ENCODE peak calls at places on chromosome 5, in six cellular contexts. P is fibroblast of lung, X is tibial artery, D is tibial nerve, E is heart right ventricle, L is prostate gland. S is an unnamed sample.

GRCh38 chr5:38926121-38926520 is 80.3 kb downstream of the OSMR start:
- DNase-seq in P (peak; percentile 69), X (no peak), D (no peak), E (no peak), L (no peak), S (no peak)

GRCh38 chr5:133825631-133826289 is 142.7 kb downstream of the C5orf15 start:
- DNase-seq in P (no peak), X (no peak), D (no peak), E (no peak), L (no peak), S (no peak)

GRCh38 chr5:154309805-154310204 is 119.3 kb downstream of the GALNT10 start:
- DNase-seq in P (peak; percentile 76), X (no peak), D (no peak), E (no peak), L (no peak), S (no peak)

GRCh38 chr5:113760486-113760885 is 247.0 kb downstream of the YTHDC2 start:
- DNase-seq in P (peak; percentile 57), X (no peak), D (no peak), E (no peak), L (no peak), S (no peak)

GRCh38 chr5:125673359-125673950 is 749.8 kb upstream of the GRAMD2B start:
- DNase-seq in P (no peak), X (no peak), D (no peak), E (no peak), L (no peak), S (no peak)

GRCh38 chr5:134468921-134469400 is 56.5 kb upstream of the JADE2 start:
- DNase-seq in P (no peak), X (no peak), D (no peak), E (no peak), L (no peak), S (no peak)

GRCh38 chr5:106376522-106376921 is 1294.2 kb downstream of the EFNA5 start:
- DNase-seq in P (peak; percentile 88), X (no peak), D (no peak), E (no peak), L (no peak), S (no peak)

GRCh38 chr5:146656638-146657037 is 140.6 kb upstream of the GPR151 start:
- DNase-seq in P (no peak), X (no peak), D (no peak), E (no peak), L (no peak), S (no peak)

GRCh38 chr5:179866241-179867078 is 7.8 kb upstream of the MRNIP start:
- DNase-seq in P (no peak), X (no peak), D (no peak), E (no peak), L (no peak), S (no peak)

GRCh38 chr5:65871182-65871581 is 55.2 kb upstream of the ERBIN start:
- DNase-seq in P (peak; percentile 88), X (no peak), D (no peak), E (no peak), L (no peak), S (no peak)

GRCh38 chr5:92560698-92561361 is 1020.2 kb downstream of the NR2F1-AS1 start:
- DNase-seq in P (peak; percentile 93), X (no peak), D (no peak), E (no peak), L (no peak), S (no peak)

GRCh38 chr5:71832812-71833456 is 113.9 kb downstream of the CARTPT start:
- DNase-seq in P (no peak), X (no peak), D (no peak), E (no peak), L (no peak), S (no peak)

GRCh38 chr5:143713331-143714032 is 98.5 kb upstream of the HMHB1 start:
- DNase-seq in P (peak; percentile 48), X (no peak), D (no peak), E (no peak), L (no peak), S (no peak)

GRCh38 chr5:173452506-173452905 is 124.3 kb upstream of the STC2 start:
- DNase-seq in P (no peak), X (no peak), D (no peak), E (no peak), L (no peak), S (no peak)

GRCh38 chr5:173452098-173452497 is 123.9 kb upstream of the STC2 start:
- DNase-seq in P (peak; percentile 25), X (peak; percentile 43), D (no peak), E (peak; percentile 64), L (no peak), S (no peak)

GRCh38 chr5:173451651-173452050 is 123.4 kb upstream of the STC2 start:
- DNase-seq in P (no peak), X (no peak), D (no peak), E (no peak), L (no peak), S (no peak)

GRCh38 chr5:173454381-173454763 is 126.2 kb upstream of the STC2 start:
- DNase-seq in P (peak; percentile 68), X (no peak), D (no peak), E (no peak), L (no peak), S (no peak)

GRCh38 chr5:173453167-173453566 is 125.0 kb upstream of the STC2 start:
- DNase-seq in P (no peak), X (no peak), D (no peak), E (no peak), L (no peak), S (no peak)
- H3K27ac ChIP-seq in P (peak overlapping the region; percentile 97), X (no peak overlapping the region), D (no peak overlapping the region), E (peak overlapping the region; percentile 58), L (no peak overlapping the region), S (no peak overlapping the region)

GRCh38 chr5:158952951-158953350 is 146.8 kb downstream of the EBF1 start:
- DNase-seq in P (no peak), X (no peak), D (no peak), E (no peak), L (no peak), S (no peak)

GRCh38 chr5:158951461-158951860 is 148.3 kb downstream of the EBF1 start:
- DNase-seq in P (no peak), X (no peak), D (no peak), E (no peak), L (no peak), S (no peak)

GRCh38 chr5:158955636-158956035 is 144.1 kb downstream of the EBF1 start:
- DNase-seq in P (no peak), X (no peak), D (no peak), E (no peak), L (no peak), S (no peak)

GRCh38 chr5:158951951-158952545 is 147.7 kb downstream of the EBF1 start:
- DNase-seq in P (no peak), X (no peak), D (no peak), E (no peak), L (no peak), S (no peak)

DNA sequence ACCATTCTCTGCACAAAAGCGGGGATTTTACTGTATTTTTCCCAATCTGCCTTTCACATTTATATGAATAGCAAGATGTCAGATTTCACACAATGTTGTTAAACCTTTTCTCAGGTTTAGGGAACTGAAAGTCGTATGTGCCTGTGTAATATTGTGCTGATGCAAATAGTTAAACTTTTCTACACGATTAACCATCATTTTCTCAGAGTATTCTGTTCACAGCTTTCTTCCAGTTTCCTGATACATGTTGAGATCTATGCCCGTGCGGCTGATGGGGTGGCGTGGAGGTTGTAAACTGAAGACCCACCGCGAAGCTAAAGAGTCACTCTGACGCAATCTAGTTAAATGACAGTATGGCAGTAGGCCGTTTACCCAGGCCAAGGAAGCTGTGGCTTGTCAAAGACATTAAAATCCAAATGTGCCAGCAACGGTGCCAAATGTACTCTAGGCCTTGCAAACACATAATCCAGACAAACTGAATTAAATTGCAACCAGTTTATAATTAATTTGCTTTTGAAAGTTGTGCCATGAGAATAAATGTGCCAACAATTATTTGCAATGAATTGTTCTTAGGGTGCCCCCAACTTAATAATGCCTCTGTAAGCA is 145.7 kb downstream of the EBF1 start:
- DNase-seq in P (no peak), X (no peak), D (no peak), E (no peak), L (no peak), S (no peak)
- TF ChIP-seq CTCF in P (no peak), X (no peak), D (no peak), E (no peak), L (no peak), S (no peak)

DNA sequence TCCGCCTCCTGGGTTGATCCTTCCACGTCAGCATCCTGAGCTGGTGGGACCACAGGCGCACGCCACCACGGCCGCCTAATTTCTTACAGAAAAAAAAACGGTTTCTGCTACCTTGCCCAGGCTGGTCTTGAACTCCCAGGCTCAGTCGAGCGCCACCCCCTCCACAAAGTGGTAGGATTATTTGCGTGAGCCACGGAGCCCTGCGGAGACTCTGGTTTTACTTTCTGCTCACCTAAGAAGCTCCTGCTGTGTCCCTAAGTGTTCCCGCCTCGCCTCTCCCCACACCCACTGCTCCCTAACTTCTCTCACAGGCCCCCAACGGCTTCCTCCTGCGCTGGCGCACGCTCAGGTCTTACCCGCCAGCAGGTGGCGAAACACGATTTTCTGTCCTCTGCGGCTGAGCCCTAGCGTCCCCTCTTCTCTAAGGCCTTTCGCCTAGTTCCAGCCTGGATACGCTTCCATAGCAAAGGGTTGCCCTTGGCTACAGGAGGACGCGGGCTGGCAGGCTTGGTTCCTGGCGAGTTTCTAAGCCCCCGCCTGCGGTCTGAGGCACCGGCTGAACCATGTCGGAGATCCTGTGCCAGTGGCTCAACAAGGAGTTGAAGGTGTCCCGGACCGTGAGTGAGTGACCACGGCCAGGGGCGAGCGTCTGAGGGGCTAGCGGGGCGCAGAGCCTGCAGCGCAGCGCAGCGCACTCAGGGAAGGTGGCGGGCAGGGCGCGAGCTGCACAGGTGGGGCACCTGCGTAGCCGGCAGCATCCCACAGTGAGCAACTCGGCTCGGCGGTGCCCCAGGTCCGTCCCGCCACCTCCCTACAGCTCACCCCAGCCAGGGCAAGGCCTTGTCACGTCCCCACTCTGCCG is at the start of gene SPEF2:
- DNase-seq in P (peak; percentile 89), X (peak; percentile 68), D (peak; percentile 58), E (peak; percentile 83), L (peak; percentile 72), S (peak; percentile 55)
- H3K27me3 ChIP-seq in P (no peaks in the 10 kb centered on the region), X (no peaks in the 10 kb centered on the region), D (no peaks in the 10 kb centered on the region), E (no peaks in the 10 kb centered on the region), L (no peaks in the 10 kb centered on the region), S (no peaks in the 10 kb centered on the region)

GRCh38 chr5:169917425-169917824 is 62.9 kb downstream of the INSYN2B start:
- DNase-seq in P (no peak), X (no peak), D (no peak), E (no peak), L (no peak), S (no peak)

GRCh38 chr5:169913479-169913878 is 66.8 kb downstream of the INSYN2B start:
- DNase-seq in P (no peak), X (no peak), D (no peak), E (no peak), L (no peak), S (no peak)

GRCh38 chr5:169910393-169910792 is 69.9 kb downstream of the INSYN2B start:
- DNase-seq in P (no peak), X (no peak), D (no peak), E (no peak), L (no peak), S (no peak)

GRCh38 chr5:169911448-169912212 is 68.7 kb downstream of the INSYN2B start:
- DNase-seq in P (no peak), X (no peak), D (no peak), E (no peak), L (no peak), S (no peak)

DNA sequence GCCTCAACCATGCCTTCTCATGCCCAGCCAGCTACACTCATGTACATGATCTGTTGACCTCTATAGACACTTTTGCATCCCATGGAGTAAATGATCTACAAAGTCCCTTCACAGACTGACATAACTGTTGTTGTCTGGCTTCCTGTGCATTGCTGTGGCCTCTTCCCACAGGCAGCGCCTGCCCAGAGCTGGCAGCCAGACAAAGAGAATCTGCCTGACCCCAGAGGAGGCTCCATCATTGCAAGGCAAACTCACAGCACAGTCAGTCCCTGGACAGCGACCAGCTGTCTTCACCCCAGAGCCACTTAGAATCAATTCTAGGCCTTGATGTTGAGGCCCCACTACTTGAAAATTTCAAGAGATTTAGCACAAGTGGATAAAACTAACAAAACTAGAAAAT is 65.5 kb downstream of the INSYN2B start:
- DNase-seq in P (peak; percentile 60), X (no peak), D (peak; percentile 16), E (no peak), L (no peak), S (no peak)
- H3K27ac ChIP-seq in P (no peak overlapping the region), X (no peak overlapping the region), D (no peak overlapping the region), E (no peak overlapping the region), L (no peak overlapping the region), S (no peak overlapping the region)